ENCODE peak calls at places on chromosomes 4 and X, in seven cellular contexts. One of them, this sample, is unnamed.

GRCh38 chr4:153246446-153247115 is 42.3 kb downstream of the TRIM2 start:
- DNase-seq in CD4-positive, alpha-beta T cell: no peak
- DNase-seq in GM12864: no peak
- DNase-seq in lower lobe of right lung: no peak
- DNase-seq in mammary epithelial cell: no peak
- DNase-seq in A549: no peak
- DNase-seq in heart left ventricle: no peak
- DNase-seq in this sample: no peak

GRCh38 chr4:17276821-17277220 is 235.1 kb downstream of the QDPR start:
- DNase-seq in CD4-positive, alpha-beta T cell: no peak
- DNase-seq in mammary epithelial cell: no peak
- DNase-seq in heart left ventricle: peak
- DNase-seq in lower lobe of right lung: no peak
- DNase-seq in GM12864: no peak
- DNase-seq in A549: no peak
- DNase-seq in this sample: peak

GRCh38 chr4:110518889-110519490 is 43.0 kb downstream of the ENPEP start:
- DNase-seq in CD4-positive, alpha-beta T cell: peak
- DNase-seq in A549: no peak
- DNase-seq in heart left ventricle: no peak
- DNase-seq in GM12864: no peak
- DNase-seq in lower lobe of right lung: no peak
- DNase-seq in mammary epithelial cell: peak
- DNase-seq in this sample: peak

GRCh38 chr4:39950861-39951481 is 26.7 kb downstream of the PDS5A start:
- DNase-seq in heart left ventricle: no peak
- DNase-seq in CD4-positive, alpha-beta T cell: no peak
- DNase-seq in lower lobe of right lung: no peak
- DNase-seq in mammary epithelial cell: no peak
- DNase-seq in A549: no peak
- DNase-seq in GM12864: no peak
- DNase-seq in this sample: no peak

GRCh38 chrX:46130246-46130645 is 415.0 kb downstream of the ZNF674 start:
- DNase-seq in CD4-positive, alpha-beta T cell: no peak
- DNase-seq in heart left ventricle: no peak
- DNase-seq in mammary epithelial cell: no peak
- DNase-seq in GM12864: no peak
- DNase-seq in A549: no peak
- DNase-seq in lower lobe of right lung: no peak
- DNase-seq in this sample: no peak

GRCh38 chrX:38668788-38669187 is 107.4 kb downstream of the TSPAN7 start:
- DNase-seq in A549: no peak
- DNase-seq in mammary epithelial cell: no peak
- DNase-seq in heart left ventricle: no peak
- DNase-seq in lower lobe of right lung: no peak
- DNase-seq in GM12864: no peak
- DNase-seq in CD4-positive, alpha-beta T cell: no peak
- DNase-seq in this sample: no peak

GRCh38 chrX:134908235-134908834 is 82.5 kb upstream of the SMIM10 start:
- DNase-seq in A549: no peak
- DNase-seq in lower lobe of right lung: no peak
- DNase-seq in CD4-positive, alpha-beta T cell: no peak
- DNase-seq in mammary epithelial cell: peak
- DNase-seq in GM12864: no peak
- DNase-seq in heart left ventricle: no peak
- DNase-seq in this sample: peak

GRCh38 chrX:133390647-133391046 is 24.6 kb downstream of the GPC4 start:
- DNase-seq in lower lobe of right lung: no peak
- DNase-seq in heart left ventricle: no peak
- DNase-seq in mammary epithelial cell: no peak
- DNase-seq in CD4-positive, alpha-beta T cell: no peak
- DNase-seq in A549: no peak
- DNase-seq in GM12864: no peak
- DNase-seq in this sample: no peak

GRCh38 chrX:11704725-11705495 is 39.2 kb upstream of the ARHGAP6 start:
- DNase-seq in lower lobe of right lung: no peak
- DNase-seq in mammary epithelial cell: no peak
- DNase-seq in GM12864: no peak
- DNase-seq in CD4-positive, alpha-beta T cell: no peak
- DNase-seq in A549: no peak
- DNase-seq in heart left ventricle: no peak
- DNase-seq in this sample: peak

GRCh38 chrX:132114607-132115006 is 13.2 kb downstream of the FRMD7 start:
- DNase-seq in heart left ventricle: no peak
- DNase-seq in CD4-positive, alpha-beta T cell: no peak
- DNase-seq in mammary epithelial cell: no peak
- DNase-seq in A549: no peak
- DNase-seq in lower lobe of right lung: no peak
- DNase-seq in GM12864: no peak
- DNase-seq in this sample: no peak

GRCh38 chr4:140112576-140112975 is 41.4 kb downstream of the MAML3 start:
- DNase-seq in A549: no peak
- DNase-seq in mammary epithelial cell: no peak
- DNase-seq in CD4-positive, alpha-beta T cell: no peak
- DNase-seq in GM12864: no peak
- DNase-seq in lower lobe of right lung: no peak
- DNase-seq in heart left ventricle: no peak
- DNase-seq in this sample: peak

GRCh38 chr4:98113005-98113404 is 30.3 kb downstream of the STPG2 start:
- DNase-seq in A549: no peak
- DNase-seq in lower lobe of right lung: no peak
- DNase-seq in GM12864: no peak
- DNase-seq in heart left ventricle: no peak
- DNase-seq in mammary epithelial cell: peak
- DNase-seq in CD4-positive, alpha-beta T cell: no peak
- DNase-seq in this sample: peak
- TF ChIP-seq CTCF in A549: no peak
- TF ChIP-seq CTCF in lower lobe of right lung: no peak
- TF ChIP-seq CTCF in GM12864: no peak
- TF ChIP-seq CTCF in heart left ventricle: peak
- TF ChIP-seq CTCF in mammary epithelial cell: peak
- TF ChIP-seq CTCF in CD4-positive, alpha-beta T cell: no peak
- TF ChIP-seq CTCF in this sample: peak

GRCh38 chrX:19334945-19335626 is 8.6 kb upstream of the PDHA1 start:
- DNase-seq in heart left ventricle: no peak
- DNase-seq in lower lobe of right lung: no peak
- DNase-seq in CD4-positive, alpha-beta T cell: no peak
- DNase-seq in mammary epithelial cell: peak
- DNase-seq in A549: peak
- DNase-seq in GM12864: peak
- DNase-seq in this sample: peak
- TF ChIP-seq CTCF in heart left ventricle: no peak
- TF ChIP-seq CTCF in lower lobe of right lung: peak
- TF ChIP-seq CTCF in CD4-positive, alpha-beta T cell: no peak
- TF ChIP-seq CTCF in mammary epithelial cell: peak
- TF ChIP-seq CTCF in A549: peak
- TF ChIP-seq CTCF in GM12864: peak
- TF ChIP-seq CTCF in this sample: peak

GRCh38 chr4:103292959-103293358 is 94.8 kb upstream of the CENPE start:
- DNase-seq in lower lobe of right lung: no peak
- DNase-seq in mammary epithelial cell: no peak
- DNase-seq in heart left ventricle: no peak
- DNase-seq in CD4-positive, alpha-beta T cell: no peak
- DNase-seq in A549: no peak
- DNase-seq in GM12864: no peak
- DNase-seq in this sample: no peak
- TF ChIP-seq CTCF in lower lobe of right lung: no peak
- TF ChIP-seq CTCF in mammary epithelial cell: no peak
- TF ChIP-seq CTCF in heart left ventricle: no peak
- TF ChIP-seq CTCF in CD4-positive, alpha-beta T cell: no peak
- TF ChIP-seq CTCF in A549: no peak
- TF ChIP-seq CTCF in GM12864: no peak
- TF ChIP-seq CTCF in this sample: no peak

DNA sequence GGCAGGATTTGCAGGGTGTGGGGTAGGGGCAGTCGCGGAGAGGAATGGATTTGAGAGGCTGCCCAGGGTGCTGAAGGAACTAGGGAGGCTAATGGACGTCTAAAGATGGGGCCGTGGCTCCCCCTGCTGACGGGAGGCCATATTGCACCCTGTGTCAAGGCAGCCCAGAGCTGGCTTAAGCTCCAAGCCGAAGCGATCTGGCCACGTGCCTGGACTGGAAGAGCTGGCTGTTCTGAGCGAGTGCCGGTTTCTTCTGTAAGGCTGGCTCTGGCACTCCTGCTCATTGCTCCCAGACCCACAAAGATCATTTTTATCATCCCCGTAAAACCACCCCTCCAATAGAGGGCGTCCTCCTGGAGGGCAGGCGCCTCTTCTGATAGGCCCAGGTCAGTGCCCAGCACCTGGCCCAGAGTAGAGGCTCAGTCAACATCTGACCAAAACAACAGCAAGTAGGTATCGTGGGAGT is 5.6 kb downstream of the PNCK start:
- DNase-seq in GM12864: peak
- DNase-seq in mammary epithelial cell: peak
- DNase-seq in CD4-positive, alpha-beta T cell: peak
- DNase-seq in A549: peak
- DNase-seq in heart left ventricle: peak
- DNase-seq in lower lobe of right lung: peak
- DNase-seq in this sample: peak
- TF ChIP-seq CTCF in GM12864: peak
- TF ChIP-seq CTCF in mammary epithelial cell: peak
- TF ChIP-seq CTCF in CD4-positive, alpha-beta T cell: peak
- TF ChIP-seq CTCF in A549: peak
- TF ChIP-seq CTCF in heart left ventricle: peak
- TF ChIP-seq CTCF in lower lobe of right lung: peak
- TF ChIP-seq CTCF in this sample: peak

DNA sequence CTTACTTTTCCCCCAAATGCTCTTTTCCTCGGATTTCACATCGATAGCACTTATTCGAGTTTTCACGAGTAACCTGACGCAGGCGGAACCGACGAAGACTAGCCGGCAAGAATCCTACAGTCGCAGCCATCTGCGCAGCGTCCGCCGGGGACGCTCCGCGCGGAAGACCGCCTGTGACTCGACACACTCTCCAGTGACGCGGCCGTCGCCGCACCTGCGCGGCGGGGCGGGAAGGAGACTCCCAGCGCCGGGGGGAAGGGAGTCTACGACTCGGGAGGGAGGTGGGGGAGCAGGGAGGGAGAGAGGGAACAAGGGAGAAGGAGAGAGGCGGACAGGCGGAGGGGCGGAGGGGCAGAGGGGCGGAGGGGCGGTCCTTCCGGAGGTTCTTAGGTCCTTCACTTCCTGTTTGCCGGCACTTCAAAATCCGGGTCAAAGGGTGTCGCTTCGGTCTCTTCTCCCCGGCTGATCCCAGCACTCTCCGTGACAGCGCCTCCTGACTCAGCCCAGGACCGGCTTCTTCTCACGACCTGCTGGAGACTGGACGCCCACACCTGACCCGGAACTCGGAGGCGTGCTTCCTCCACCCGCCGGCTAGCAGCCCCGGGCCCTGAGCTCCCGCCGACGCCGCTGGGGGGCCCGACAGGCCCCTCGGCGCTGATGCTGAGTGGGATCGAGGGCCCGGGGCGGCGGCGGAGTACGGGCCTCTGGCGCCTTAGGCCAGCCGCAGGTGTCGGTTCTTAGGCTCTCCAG is at the start of gene USP38:
- DNase-seq in heart left ventricle: peak
- DNase-seq in CD4-positive, alpha-beta T cell: peak
- DNase-seq in mammary epithelial cell: peak
- DNase-seq in lower lobe of right lung: peak
- DNase-seq in GM12864: peak
- DNase-seq in A549: peak
- DNase-seq in this sample: peak
- TF ChIP-seq CTCF in heart left ventricle: no peak
- TF ChIP-seq CTCF in CD4-positive, alpha-beta T cell: no peak
- TF ChIP-seq CTCF in mammary epithelial cell: no peak
- TF ChIP-seq CTCF in lower lobe of right lung: no peak
- TF ChIP-seq CTCF in GM12864: peak
- TF ChIP-seq CTCF in A549: no peak
- TF ChIP-seq CTCF in this sample: no peak

GRCh38 chrX:103918050-103918449 is 44.4 kb upstream of the TMSB15B start:
- DNase-seq in CD4-positive, alpha-beta T cell: no peak
- DNase-seq in A549: peak
- DNase-seq in mammary epithelial cell: peak
- DNase-seq in lower lobe of right lung: peak
- DNase-seq in heart left ventricle: peak
- DNase-seq in GM12864: peak
- DNase-seq in this sample: peak
- TF ChIP-seq CTCF in CD4-positive, alpha-beta T cell: peak
- TF ChIP-seq CTCF in A549: peak
- TF ChIP-seq CTCF in mammary epithelial cell: peak
- TF ChIP-seq CTCF in lower lobe of right lung: peak
- TF ChIP-seq CTCF in heart left ventricle: no peak
- TF ChIP-seq CTCF in GM12864: peak
- TF ChIP-seq CTCF in this sample: peak

DNA sequence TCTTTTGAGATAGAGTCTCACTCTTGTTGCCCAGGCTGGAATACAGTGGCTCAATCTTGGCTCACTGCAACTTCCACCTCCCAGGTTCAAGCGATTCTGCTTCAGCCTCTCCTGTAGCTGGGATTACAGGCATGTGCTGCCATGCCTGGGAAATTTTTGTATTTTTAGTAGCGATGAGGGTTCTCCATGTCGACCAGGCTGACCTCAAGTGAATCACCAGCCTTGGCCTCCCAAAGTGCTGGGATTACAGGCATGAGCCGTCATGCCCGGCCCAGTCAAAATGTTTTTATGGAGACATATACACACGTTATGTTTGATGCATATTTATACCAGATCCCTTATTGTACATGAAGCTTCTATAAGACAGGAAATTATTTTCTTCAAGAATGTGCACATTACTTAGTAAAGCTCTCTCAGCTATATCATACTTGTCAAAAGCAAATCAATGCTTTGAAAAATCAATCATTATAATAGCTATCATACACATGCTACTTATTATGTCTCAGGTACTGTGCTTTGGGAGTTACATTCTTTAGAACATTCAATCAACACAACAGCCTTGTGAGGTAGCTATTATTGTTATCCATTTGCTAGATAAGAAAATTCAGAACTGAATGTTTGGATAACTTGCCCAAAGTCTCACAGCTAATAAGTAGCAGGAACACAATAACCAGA is 269.2 kb downstream of the FSTL5 start:
- DNase-seq in A549: no peak
- DNase-seq in mammary epithelial cell: peak
- DNase-seq in GM12864: no peak
- DNase-seq in CD4-positive, alpha-beta T cell: no peak
- DNase-seq in heart left ventricle: no peak
- DNase-seq in lower lobe of right lung: no peak
- DNase-seq in this sample: no peak
- TF ChIP-seq CTCF in A549: no peak
- TF ChIP-seq CTCF in mammary epithelial cell: no peak
- TF ChIP-seq CTCF in GM12864: no peak
- TF ChIP-seq CTCF in CD4-positive, alpha-beta T cell: no peak
- TF ChIP-seq CTCF in heart left ventricle: no peak
- TF ChIP-seq CTCF in lower lobe of right lung: no peak
- TF ChIP-seq CTCF in this sample: no peak

GRCh38 chrX:147602297-147602696 is 309.4 kb upstream of the FMR1 start:
- DNase-seq in CD4-positive, alpha-beta T cell: no peak
- DNase-seq in mammary epithelial cell: no peak
- DNase-seq in A549: no peak
- DNase-seq in heart left ventricle: no peak
- DNase-seq in GM12864: no peak
- DNase-seq in lower lobe of right lung: no peak
- DNase-seq in this sample: no peak
- TF ChIP-seq CTCF in CD4-positive, alpha-beta T cell: no peak
- TF ChIP-seq CTCF in mammary epithelial cell: no peak
- TF ChIP-seq CTCF in A549: no peak
- TF ChIP-seq CTCF in heart left ventricle: no peak
- TF ChIP-seq CTCF in GM12864: no peak
- TF ChIP-seq CTCF in lower lobe of right lung: no peak
- TF ChIP-seq CTCF in this sample: no peak